ENCODE peak calls at places on chromosomes 1 and 21, in seven cellular contexts. One of them, this sample, is unnamed.

GRCh38 chr1:180580237-180580636 is 21.5 kb downstream of the OVAAL start:
- DNase-seq in GM23248: peak; percentile 37
- DNase-seq in PC-3: peak; percentile 17
- DNase-seq in SK-N-SH: peak; percentile 33
- DNase-seq in neural progenitor cell: peak; percentile 43
- DNase-seq in MM.1S: no peak
- DNase-seq in PC-9: peak; percentile 82
- DNase-seq in this sample: no peak

GRCh38 chr1:229013981-229014380 is 256.9 kb upstream of the RAB4A start:
- DNase-seq in neural progenitor cell: no peak
- DNase-seq in GM23248: no peak
- DNase-seq in PC-9: no peak
- DNase-seq in MM.1S: no peak
- DNase-seq in PC-3: no peak
- DNase-seq in SK-N-SH: no peak
- DNase-seq in this sample: no peak

GRCh38 chr1:43557744-43558245 is 27.1 kb downstream of the PTPRF start:
- DNase-seq in MM.1S: no peak
- DNase-seq in PC-9: peak; percentile 94
- DNase-seq in GM23248: peak; percentile 21
- DNase-seq in PC-3: peak; percentile 62
- DNase-seq in neural progenitor cell: no peak
- DNase-seq in SK-N-SH: peak; percentile 59
- DNase-seq in this sample: peak; percentile 53

GRCh38 chr1:98704474-98704873 is 43.0 kb downstream of the SNX7 start:
- DNase-seq in PC-9: no peak
- DNase-seq in SK-N-SH: peak; percentile 3
- DNase-seq in GM23248: peak; percentile 2
- DNase-seq in neural progenitor cell: peak; percentile 60
- DNase-seq in PC-3: no peak
- DNase-seq in MM.1S: no peak
- DNase-seq in this sample: peak; percentile 85

GRCh38 chr1:47527653-47528272 is 89.9 kb downstream of the FOXD2 start:
- DNase-seq in GM23248: peak; percentile 12
- DNase-seq in PC-9: no peak
- DNase-seq in neural progenitor cell: peak; percentile 46
- DNase-seq in PC-3: peak; percentile 62
- DNase-seq in MM.1S: no peak
- DNase-seq in SK-N-SH: no peak
- DNase-seq in this sample: peak; percentile 85

GRCh38 chr21:32771134-32771523 is 426 bp downstream of the PAXBP1 start:
- DNase-seq in PC-3: peak; percentile 50
- DNase-seq in PC-9: peak; percentile 44
- DNase-seq in SK-N-SH: peak; percentile 80
- DNase-seq in GM23248: peak; percentile 86
- DNase-seq in MM.1S: peak; percentile 60
- DNase-seq in neural progenitor cell: peak; percentile 84
- DNase-seq in this sample: peak; percentile 78

GRCh38 chr1:54804471-54805132 is 3.5 kb upstream of the TTC22 start:
- DNase-seq in GM23248: peak; percentile 72
- DNase-seq in MM.1S: peak; percentile 22
- DNase-seq in PC-9: peak; percentile 87
- DNase-seq in SK-N-SH: no peak
- DNase-seq in PC-3: peak; percentile 67
- DNase-seq in neural progenitor cell: no peak
- DNase-seq in this sample: no peak

GRCh38 chr1:197781998-197782718 is 6.9 kb upstream of the DENND1B start:
- DNase-seq in neural progenitor cell: no peak
- DNase-seq in MM.1S: no peak
- DNase-seq in PC-3: peak; percentile 65
- DNase-seq in GM23248: peak; percentile 66
- DNase-seq in SK-N-SH: no peak
- DNase-seq in PC-9: peak; percentile 93
- DNase-seq in this sample: no peak

GRCh38 chr1:226655251-226656163 is 83.6 kb downstream of the ITPKB start:
- DNase-seq in SK-N-SH: no peak
- DNase-seq in GM23248: no peak
- DNase-seq in neural progenitor cell: no peak
- DNase-seq in PC-9: no peak
- DNase-seq in MM.1S: peak; percentile 52
- DNase-seq in PC-3: no peak
- DNase-seq in this sample: no peak

GRCh38 chr1:226657788-226658537 is 81.1 kb downstream of the ITPKB start:
- DNase-seq in SK-N-SH: no peak
- DNase-seq in neural progenitor cell: no peak
- DNase-seq in GM23248: no peak
- DNase-seq in PC-3: no peak
- DNase-seq in MM.1S: peak; percentile 39
- DNase-seq in PC-9: no peak
- DNase-seq in this sample: no peak

GRCh38 chr1:226656601-226657277 is 82.3 kb downstream of the ITPKB start:
- DNase-seq in PC-9: no peak
- DNase-seq in neural progenitor cell: no peak
- DNase-seq in PC-3: peak; percentile 66
- DNase-seq in SK-N-SH: peak; percentile 68
- DNase-seq in GM23248: peak; percentile 93
- DNase-seq in MM.1S: peak; percentile 81
- DNase-seq in this sample: no peak

GRCh38 chr1:226654508-226655124 is 84.5 kb downstream of the ITPKB start:
- DNase-seq in neural progenitor cell: no peak
- DNase-seq in PC-9: no peak
- DNase-seq in PC-3: no peak
- DNase-seq in MM.1S: no peak
- DNase-seq in GM23248: no peak
- DNase-seq in SK-N-SH: no peak
- DNase-seq in this sample: no peak

DNA sequence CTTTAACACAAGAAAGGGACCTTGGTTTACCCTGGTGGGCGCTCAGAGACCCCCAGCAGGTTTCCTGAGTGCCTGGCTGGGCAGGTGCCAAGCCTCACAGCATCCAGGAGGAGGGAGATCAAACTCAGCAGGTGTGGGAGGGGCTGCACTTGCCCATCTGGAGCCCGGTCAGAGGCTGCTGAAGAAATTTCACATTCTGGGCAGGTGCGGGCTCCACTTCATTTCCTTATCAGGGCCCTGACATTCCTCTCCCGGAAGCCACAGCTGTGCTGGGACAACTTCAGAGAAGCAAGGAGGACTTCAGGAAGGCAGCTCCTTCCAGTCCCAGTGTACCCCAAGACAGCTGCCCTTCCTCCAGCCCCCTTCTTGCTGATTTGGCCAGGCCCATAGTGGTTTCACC is 82.9 kb downstream of the ITPKB start:
- DNase-seq in MM.1S: peak; percentile 65
- DNase-seq in SK-N-SH: no peak
- DNase-seq in PC-3: no peak
- DNase-seq in neural progenitor cell: no peak
- DNase-seq in GM23248: no peak
- DNase-seq in PC-9: no peak
- DNase-seq in this sample: peak; percentile 53
- H3F3A ChIP-seq in MM.1S: peaks cover 66% of the 10 kb centered on the region
- H3F3A ChIP-seq in SK-N-SH: no peaks in the 10 kb centered on the region
- H3F3A ChIP-seq in PC-3: no peaks in the 10 kb centered on the region
- H3F3A ChIP-seq in neural progenitor cell: peaks cover 33% of the 10 kb centered on the region
- H3F3A ChIP-seq in GM23248: peaks cover 5% of the 10 kb centered on the region
- H3F3A ChIP-seq in PC-9: peaks cover 2% of the 10 kb centered on the region
- H3F3A ChIP-seq in this sample: peaks cover 7% of the 10 kb centered on the region

GRCh38 chr1:178580096-178580495 is 67.2 kb downstream of the TEX35 start:
- DNase-seq in neural progenitor cell: no peak
- DNase-seq in PC-9: no peak
- DNase-seq in MM.1S: no peak
- DNase-seq in SK-N-SH: no peak
- DNase-seq in PC-3: no peak
- DNase-seq in GM23248: no peak
- DNase-seq in this sample: no peak

GRCh38 chr1:178579562-178579961 is 66.7 kb downstream of the TEX35 start:
- DNase-seq in PC-3: no peak
- DNase-seq in GM23248: no peak
- DNase-seq in MM.1S: peak; percentile 88
- DNase-seq in SK-N-SH: no peak
- DNase-seq in neural progenitor cell: no peak
- DNase-seq in PC-9: no peak
- DNase-seq in this sample: no peak

GRCh38 chr1:178578541-178578940 is 65.6 kb downstream of the TEX35 start:
- DNase-seq in neural progenitor cell: no peak
- DNase-seq in PC-9: no peak
- DNase-seq in GM23248: no peak
- DNase-seq in SK-N-SH: no peak
- DNase-seq in PC-3: no peak
- DNase-seq in MM.1S: peak; percentile 86
- DNase-seq in this sample: no peak

GRCh38 chr1:178577882-178578281 is 65.0 kb downstream of the TEX35 start:
- DNase-seq in SK-N-SH: no peak
- DNase-seq in MM.1S: no peak
- DNase-seq in GM23248: no peak
- DNase-seq in PC-3: no peak
- DNase-seq in PC-9: no peak
- DNase-seq in neural progenitor cell: no peak
- DNase-seq in this sample: no peak

GRCh38 chr1:178579095-178579494 is 66.2 kb downstream of the TEX35 start:
- DNase-seq in GM23248: no peak
- DNase-seq in MM.1S: no peak
- DNase-seq in PC-3: no peak
- DNase-seq in SK-N-SH: no peak
- DNase-seq in neural progenitor cell: no peak
- DNase-seq in PC-9: no peak
- DNase-seq in this sample: no peak
- H3F3A ChIP-seq in GM23248: no peaks in the 10 kb centered on the region
- H3F3A ChIP-seq in MM.1S: peaks cover 46% of the 10 kb centered on the region
- H3F3A ChIP-seq in PC-3: no peaks in the 10 kb centered on the region
- H3F3A ChIP-seq in SK-N-SH: no peaks in the 10 kb centered on the region
- H3F3A ChIP-seq in neural progenitor cell: peaks cover 27% of the 10 kb centered on the region
- H3F3A ChIP-seq in PC-9: no peaks in the 10 kb centered on the region
- H3F3A ChIP-seq in this sample: no peaks in the 10 kb centered on the region

DNA sequence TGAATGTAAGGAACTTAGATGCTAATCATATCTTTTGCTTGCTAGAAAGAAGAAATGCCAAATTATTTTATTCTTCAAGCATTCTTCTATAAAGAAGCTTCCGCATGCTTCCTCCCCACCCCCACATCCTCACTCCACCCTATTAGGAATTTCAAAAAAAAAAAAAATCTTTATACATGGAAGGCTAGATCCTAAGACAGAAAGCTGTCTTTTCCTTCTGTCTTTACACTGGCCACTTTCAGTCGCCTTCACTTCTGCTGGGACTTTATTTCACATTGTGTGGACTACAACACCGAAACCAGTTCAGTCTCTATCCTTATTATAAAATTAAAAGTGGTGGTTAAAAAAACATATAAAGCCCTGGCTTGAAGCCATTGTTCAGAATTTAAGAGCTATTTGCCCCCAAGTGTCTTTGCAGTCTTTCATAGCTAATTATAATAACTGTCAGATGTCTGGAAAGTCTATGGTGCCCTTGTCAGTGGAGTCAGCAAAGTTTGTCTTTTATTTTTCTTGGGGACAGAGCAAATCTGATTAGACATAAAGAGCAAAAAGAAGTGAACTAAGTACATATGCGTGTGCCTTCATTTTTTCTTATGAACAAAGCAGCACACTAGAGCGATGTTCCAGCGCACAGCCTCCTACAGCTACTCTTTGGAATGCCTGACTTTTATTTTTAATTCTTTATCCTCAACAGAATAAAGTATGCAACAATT is 297.7 kb downstream of the PTPRC start:
- DNase-seq in GM23248: peak; percentile 68
- DNase-seq in neural progenitor cell: no peak
- DNase-seq in PC-3: no peak
- DNase-seq in MM.1S: no peak
- DNase-seq in PC-9: no peak
- DNase-seq in SK-N-SH: no peak
- DNase-seq in this sample: no peak
- H3F3A ChIP-seq in GM23248: peaks cover 32% of the 10 kb centered on the region
- H3F3A ChIP-seq in neural progenitor cell: no peaks in the 10 kb centered on the region
- H3F3A ChIP-seq in PC-3: no peaks in the 10 kb centered on the region
- H3F3A ChIP-seq in MM.1S: no peaks in the 10 kb centered on the region
- H3F3A ChIP-seq in PC-9: no peaks in the 10 kb centered on the region
- H3F3A ChIP-seq in SK-N-SH: peaks cover 21% of the 10 kb centered on the region
- H3F3A ChIP-seq in this sample: no peaks in the 10 kb centered on the region

GRCh38 chr1:173865468-173866164 is 2.2 kb downstream of the GAS5 start:
- DNase-seq in PC-3: no peak
- DNase-seq in neural progenitor cell: no peak
- DNase-seq in MM.1S: no peak
- DNase-seq in PC-9: no peak
- DNase-seq in GM23248: peak; percentile 24
- DNase-seq in SK-N-SH: no peak
- DNase-seq in this sample: no peak
- H3F3A ChIP-seq in PC-3: peaks cover 35% of the 10 kb centered on the region
- H3F3A ChIP-seq in neural progenitor cell: peaks cover 81% of the 10 kb centered on the region
- H3F3A ChIP-seq in MM.1S: peaks cover 78% of the 10 kb centered on the region
- H3F3A ChIP-seq in PC-9: peaks cover 74% of the 10 kb centered on the region
- H3F3A ChIP-seq in GM23248: peaks cover 81% of the 10 kb centered on the region
- H3F3A ChIP-seq in SK-N-SH: peaks cover 82% of the 10 kb centered on the region
- H3F3A ChIP-seq in this sample: peaks cover 71% of the 10 kb centered on the region